ENCODE peak calls at places on chromosomes 12 and 14, in nine cellular contexts. N is stomach, U is Panc1, Q is breast epithelium, E is transverse colon, Z is sigmoid colon, Y is suprapubic skin, B is K562, I is HCT116. K is an unnamed sample.

GRCh38 chr14:70962935-70963334 is 55.7 kb downstream of the PCNX1 start:
- DNase-seq in Y (no peak), E (no peak), U (no peak), Q (no peak), Z (no peak), N (no peak), B (no peak), I (no peak), K (no peak)

GRCh38 chr12:92786045-92786444 is 83.3 kb downstream of the PLEKHG7 start:
- DNase-seq in E (no peak), N (no peak), Z (no peak), Y (no peak), B (no peak), Q (no peak), I (no peak), U (no peak), K (no peak)

GRCh38 chr12:84632556-84632955 is 280.0 kb downstream of the SLC6A15 start:
- DNase-seq in Q (no peak), U (no peak), B (no peak), I (no peak), N (no peak), Y (no peak), Z (no peak), E (no peak), K (no peak)

GRCh38 chr12:12721251-12721689 is 4.1 kb downstream of the CDKN1B start:
- DNase-seq in U (no peak), Q (no peak), Y (no peak), E (peak), N (no peak), I (no peak), B (no peak), Z (no peak), K (no peak)

GRCh38 chr12:132686831-132687210 is 321 bp downstream of the POLE start:
- DNase-seq in N (no peak), Z (no peak), U (no peak), E (no peak), I (no peak), Q (no peak), Y (no peak), B (peak), K (no peak)

GRCh38 chr12:13596714-13597113 is 384.7 kb downstream of the GRIN2B start:
- DNase-seq in U (no peak), Q (no peak), I (no peak), Y (no peak), N (no peak), E (no peak), Z (no peak), B (no peak), K (no peak)

GRCh38 chr12:107164392-107164791 is 71.0 kb upstream of the CRY1 start:
- DNase-seq in U (no peak), Y (no peak), B (no peak), E (no peak), N (no peak), I (no peak), Z (no peak), Q (no peak), K (no peak)

GRCh38 chr12:64180951-64181350 is 41.1 kb downstream of the KICS2 start:
- DNase-seq in N (no peak), Q (no peak), I (peak), Y (no peak), E (no peak), U (peak), B (no peak), Z (no peak), K (no peak)

GRCh38 chr12:89064780-89065179 is 287.5 kb downstream of the DUSP6 start:
- DNase-seq in I (peak), Y (no peak), E (no peak), Q (no peak), N (no peak), Z (no peak), B (no peak), U (no peak), K (no peak)

GRCh38 chr14:98177551-98177950 is 1094.4 kb downstream of the BCL11B start:
- DNase-seq in Z (no peak), E (no peak), B (no peak), Y (no peak), I (no peak), Q (no peak), U (no peak), N (no peak), K (no peak)

GRCh38 chr12:76790564-76791552 is 26.9 kb downstream of the ZDHHC17 start:
- DNase-seq in Q (no peak), E (no peak), N (no peak), Y (no peak), Z (no peak), U (no peak), B (peak), I (peak), K (no peak)

GRCh38 chr12:50246159-50246865 is 37.0 kb downstream of the LIMA1 start:
- DNase-seq in Q (no peak), Y (no peak), U (no peak), Z (no peak), N (no peak), I (no peak), B (no peak), E (no peak), K (no peak)

GRCh38 chr12:94628369-94628768 is 22.0 kb downstream of the TMCC3 start:
- DNase-seq in N (no peak), Z (no peak), U (no peak), B (no peak), I (no peak), Q (no peak), Y (no peak), E (no peak), K (no peak)

GRCh38 chr12:120252071-120252906 is 13.2 kb downstream of the PXN start:
- DNase-seq in Q (no peak), N (no peak), B (no peak), E (no peak), Y (no peak), U (no peak), I (no peak), Z (no peak), K (no peak)

GRCh38 chr12:9760699-9761406 is at the start of gene CD69:
- DNase-seq in N (peak), B (no peak), Y (no peak), U (no peak), Q (no peak), Z (no peak), I (no peak), E (peak), K (no peak)

GRCh38 chr12:73598626-73599025 is 939.0 kb upstream of the ATXN7L3B start:
- DNase-seq in E (no peak), N (no peak), B (no peak), Y (no peak), U (no peak), Q (no peak), I (no peak), Z (no peak), K (no peak)

GRCh38 chr12:105079011-105079570 is 5.2 kb downstream of the ALDH1L2 start:
- DNase-seq in E (no peak), Z (no peak), U (no peak), B (no peak), I (no peak), Q (no peak), Y (no peak), N (no peak), K (no peak)

GRCh38 chr12:79487386-79488110 is 203.2 kb downstream of the PAWR start:
- DNase-seq in E (no peak), I (no peak), Y (no peak), N (no peak), Q (no peak), U (no peak), Z (no peak), B (no peak), K (no peak)
- TF ChIP-seq POLR2AphosphoS5 in E (no peak), I (no peak), Y (no peak), N (no peak), Q (no peak), U (no peak), Z (no peak), B (no peak), K (no peak)

GRCh38 chr12:62469704-62470103 is 3.1 kb downstream of the MON2 start:
- DNase-seq in Q (no peak), U (no peak), N (no peak), Y (no peak), B (no peak), Z (no peak), E (no peak), I (no peak), K (no peak)

GRCh38 chr12:62468935-62469334 is 2.3 kb downstream of the MON2 start:
- DNase-seq in I (no peak), B (no peak), E (no peak), Z (no peak), Y (no peak), Q (no peak), U (no peak), N (no peak), K (no peak)

GRCh38 chr12:62466018-62466595 is 519 bp upstream of the MON2 start:
- DNase-seq in I (no peak), B (peak), E (peak), Z (peak), Y (no peak), N (peak), U (no peak), Q (no peak), K (peak)

GRCh38 chr12:62468394-62468793 is 1.8 kb downstream of the MON2 start:
- DNase-seq in I (no peak), Z (no peak), N (no peak), B (no peak), U (no peak), Y (no peak), Q (no peak), E (no peak), K (no peak)

DNA sequence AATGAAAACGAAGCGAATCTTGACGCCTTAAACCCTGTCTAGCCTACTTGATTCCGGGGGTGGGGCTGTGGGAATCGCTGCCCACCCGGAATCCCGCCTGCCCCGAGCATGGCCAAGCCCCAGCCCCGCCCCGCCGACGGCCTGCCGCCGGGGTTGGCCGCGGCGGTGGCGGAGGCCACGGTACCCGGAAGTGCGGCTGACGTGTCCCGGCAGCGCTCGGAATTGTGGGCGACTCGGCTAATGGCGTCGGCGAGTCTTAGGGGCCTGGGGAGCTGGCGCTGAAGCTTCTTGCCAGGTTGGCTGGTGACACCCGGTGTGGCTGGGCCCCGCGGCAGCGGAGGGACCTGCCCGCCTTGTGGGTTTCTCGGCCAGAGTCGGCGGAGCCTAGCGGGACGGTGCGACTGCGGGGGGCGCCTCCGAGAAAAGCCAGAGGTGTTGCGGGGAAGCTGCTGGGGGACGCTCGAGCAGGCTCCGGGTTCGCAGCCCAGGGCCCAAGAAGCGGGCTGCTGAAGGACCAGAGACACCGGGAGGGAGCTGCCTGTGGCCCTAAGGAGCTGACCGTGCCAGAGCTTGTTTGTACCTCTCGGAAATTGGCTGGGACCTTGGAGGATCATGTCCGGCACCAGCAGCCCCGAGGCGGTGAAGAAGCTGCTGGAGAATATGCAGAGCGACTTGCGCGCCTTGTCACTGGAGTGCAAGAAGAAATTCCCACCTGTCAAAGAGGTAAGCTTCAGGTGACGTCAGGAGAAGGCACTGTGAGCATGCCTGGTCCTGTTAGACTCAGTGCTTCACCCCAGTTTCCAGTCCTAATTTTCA is at the start of gene MON2:
- DNase-seq in B (peak), Z (peak), I (peak), U (peak), Q (peak), N (peak), Y (peak), E (peak), K (peak)
- TF ChIP-seq POLR2AphosphoS5 in B (peak), Z (peak), I (peak), U (peak), Q (peak), N (peak), Y (peak), E (peak), K (peak)

DNA sequence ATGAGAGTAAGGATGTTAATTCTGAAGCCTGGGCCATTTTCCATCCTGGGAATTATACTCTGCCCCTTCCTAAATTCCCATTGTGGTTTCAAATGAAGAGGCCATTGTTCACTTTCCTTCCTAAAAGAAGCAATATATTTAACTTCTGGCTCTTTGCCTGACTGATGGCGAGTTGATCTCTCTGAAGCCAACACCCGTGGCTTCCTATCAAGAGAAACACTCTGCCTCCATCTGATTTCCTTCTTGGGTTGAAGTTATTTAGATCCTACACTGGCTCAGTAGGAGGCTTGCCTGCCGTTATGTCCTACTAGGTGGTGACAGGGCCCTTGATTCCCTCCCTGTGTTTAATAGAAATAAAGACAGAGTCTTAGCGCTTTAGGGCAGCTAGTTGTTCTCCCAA is 97.4 kb downstream of the PRKCH start:
- DNase-seq in Q (no peak), Z (no peak), U (no peak), Y (no peak), B (no peak), E (no peak), I (no peak), N (no peak), K (no peak)
- TF ChIP-seq POLR2AphosphoS5 in Q (no peak), Z (no peak), U (no peak), Y (no peak), B (no peak), E (no peak), I (no peak), N (no peak), K (no peak)

GRCh38 chr14:91299483-91300115 is 55.1 kb upstream of the GPR68 start:
- DNase-seq in U (no peak), I (no peak), E (no peak), B (no peak), Z (no peak), N (no peak), Y (no peak), Q (no peak), K (no peak)
- TF ChIP-seq POLR2AphosphoS5 in U (no peak), I (no peak), E (no peak), B (no peak), Z (no peak), N (no peak), Y (no peak), Q (no peak), K (no peak)

GRCh38 chr12:46524778-46525177 is 152.2 kb upstream of the SLC38A2 start:
- DNase-seq in U (no peak), B (no peak), I (no peak), Z (peak), E (peak), Y (peak), Q (no peak), N (peak), K (no peak)

GRCh38 chr12:46523446-46523845 is 150.9 kb upstream of the SLC38A2 start:
- DNase-seq in N (no peak), E (no peak), B (no peak), Q (no peak), U (no peak), Z (no peak), I (no peak), Y (no peak), K (no peak)

GRCh38 chr12:46526231-46526630 is 153.7 kb upstream of the SLC38A2 start:
- DNase-seq in I (no peak), U (no peak), E (no peak), N (no peak), Z (no peak), B (no peak), Y (no peak), Q (no peak), K (no peak)

GRCh38 chr12:46522141-46522540 is 149.6 kb upstream of the SLC38A2 start:
- DNase-seq in I (no peak), Q (no peak), E (no peak), U (no peak), Y (no peak), N (no peak), Z (no peak), B (no peak), K (no peak)

GRCh38 chr12:46523863-46524770 is 151.5 kb upstream of the SLC38A2 start:
- DNase-seq in Q (no peak), U (peak), I (peak), Y (no peak), E (no peak), B (peak), N (no peak), Z (no peak), K (no peak)
- TF ChIP-seq POLR2AphosphoS5 in Q (no peak), U (no peak), I (peak), Y (no peak), E (no peak), B (no peak), N (no peak), Z (no peak), K (no peak)